ENCODE peak calls at places on chromosomes 3 and 15, in five cellular contexts. D is RWPE1, C is Peyer's patch, L is MM.1S, T is transverse colon. B is an unnamed sample.

GRCh38 chr15:78734441-78735064 is 76.7 kb downstream of the ADAMTS7 start:
- DNase-seq in D (no peak), C (no peak), L (no peak), T (no peak), B (peak; percentile 48)

GRCh38 chr3:31977736-31978135 is 3.3 kb downstream of the OSBPL10 start:
- DNase-seq in D (no peak), C (no peak), L (no peak), T (no peak), B (no peak)

GRCh38 chr3:161600185-161600584 is 103.6 kb downstream of the OTOL1 start:
- DNase-seq in D (no peak), C (no peak), L (no peak), T (no peak), B (no peak)

GRCh38 chr3:136187868-136188267 is 8.3 kb downstream of the MSL2 start:
- DNase-seq in D (no peak), C (no peak), L (no peak), T (no peak), B (no peak)

GRCh38 chr3:85567074-85567676 is 608.4 kb downstream of the CADM2 start:
- DNase-seq in D (peak; percentile 12), C (no peak), L (peak; percentile 52), T (peak; percentile 30), B (no peak)

GRCh38 chr15:98807262-98807661 is 158.9 kb downstream of the IGF1R start:
- DNase-seq in D (no peak), C (no peak), L (no peak), T (no peak), B (no peak)

GRCh38 chr3:155244206-155244605 is 49.3 kb downstream of the STRIT1 start:
- DNase-seq in D (no peak), C (no peak), L (peak; percentile 74), T (no peak), B (no peak)

GRCh38 chr3:152564454-152564853 is 270.5 kb upstream of the P2RY1 start:
- DNase-seq in D (no peak), C (no peak), L (no peak), T (no peak), B (no peak)

GRCh38 chr15:48375767-48376166 is 44.5 kb downstream of the DUT start:
- DNase-seq in D (no peak), C (no peak), L (no peak), T (no peak), B (no peak)

GRCh38 chr3:150497956-150498355 is 48.3 kb downstream of the SERP1 start:
- DNase-seq in D (peak; percentile 36), C (no peak), L (no peak), T (no peak), B (no peak)

GRCh38 chr3:126543457-126544090 is 15.2 kb downstream of the C3orf22 start:
- DNase-seq in D (no peak), C (peak; percentile 7), L (no peak), T (peak; percentile 3), B (peak; percentile 78)

GRCh38 chr3:100781311-100781710 is 72.0 kb downstream of the TFG start:
- DNase-seq in D (no peak), C (no peak), L (no peak), T (no peak), B (no peak)

GRCh38 chr3:129732200-129732876 is 125.9 kb upstream of the PLXND1 start:
- DNase-seq in D (no peak), C (no peak), L (no peak), T (no peak), B (no peak)

GRCh38 chr3:12944849-12945248 is 103.5 kb upstream of the RPL32 start:
- DNase-seq in D (no peak), C (no peak), L (no peak), T (no peak), B (no peak)

GRCh38 chr3:194592798-194593752 is 40.1 kb downstream of the TMEM44 start:
- DNase-seq in D (peak; percentile 95), C (no peak), L (peak; percentile 20), T (no peak), B (peak; percentile 89)

GRCh38 chr15:64558460-64559179 is 98.2 kb downstream of the ZNF609 start:
- DNase-seq in D (no peak), C (no peak), L (no peak), T (no peak), B (no peak)

GRCh38 chr3:45972534-45973402 is 22.9 kb downstream of the FYCO1 start:
- DNase-seq in D (peak; percentile 73), C (no peak), L (peak; percentile 41), T (no peak), B (no peak)

GRCh38 chr3:146277953-146278631 is 27.2 kb upstream of the PLSCR4 start:
- DNase-seq in D (peak; percentile 2), C (no peak), L (no peak), T (no peak), B (no peak)

GRCh38 chr3:134903840-134904239 is 108.8 kb downstream of the EPHB1 start:
- DNase-seq in D (no peak), C (no peak), L (no peak), T (no peak), B (no peak)

GRCh38 chr15:38414351-38414750 is 39.6 kb upstream of the FAM98B start:
- DNase-seq in D (peak; percentile 70), C (no peak), L (peak; percentile 67), T (peak; percentile 41), B (no peak)

GRCh38 chr3:122577409-122578028 is at the start of gene PARP15:
- DNase-seq in D (no peak), C (peak; percentile 51), L (no peak), T (peak; percentile 28), B (no peak)

GRCh38 chr15:48955370-48955769 is 8.3 kb downstream of the SHC4 start:
- DNase-seq in D (no peak), C (no peak), L (no peak), T (no peak), B (no peak)

GRCh38 chr3:126959921-126960603 is 22.9 kb upstream of the PLXNA1 start:
- DNase-seq in D (peak; percentile 68), C (no peak), L (no peak), T (no peak), B (no peak)

GRCh38 chr3:108548886-108549285 is 38.5 kb upstream of the MYH15 start:
- DNase-seq in D (no peak), C (no peak), L (no peak), T (no peak), B (no peak)

GRCh38 chr15:70853855-70854668 is at the start of gene LARP6:
- DNase-seq in D (peak; percentile 39), C (peak; percentile 57), L (peak; percentile 10), T (peak; percentile 27), B (peak; percentile 90)

GRCh38 chr3:53856964-53857363 is 10.6 kb downstream of the IL17RB start:
- DNase-seq in D (no peak), C (no peak), L (no peak), T (no peak), B (no peak)

GRCh38 chr3:127629462-127630403 is 748 bp downstream of the PODXL2 start:
- DNase-seq in D (no peak), C (peak; percentile 57), L (no peak), T (peak; percentile 49), B (no peak)

GRCh38 chr3:10116138-10116460 is 624 bp downstream of the BRK1 start:
- DNase-seq in D (peak; percentile 10), C (no peak), L (peak; percentile 9), T (no peak), B (no peak)

DNA sequence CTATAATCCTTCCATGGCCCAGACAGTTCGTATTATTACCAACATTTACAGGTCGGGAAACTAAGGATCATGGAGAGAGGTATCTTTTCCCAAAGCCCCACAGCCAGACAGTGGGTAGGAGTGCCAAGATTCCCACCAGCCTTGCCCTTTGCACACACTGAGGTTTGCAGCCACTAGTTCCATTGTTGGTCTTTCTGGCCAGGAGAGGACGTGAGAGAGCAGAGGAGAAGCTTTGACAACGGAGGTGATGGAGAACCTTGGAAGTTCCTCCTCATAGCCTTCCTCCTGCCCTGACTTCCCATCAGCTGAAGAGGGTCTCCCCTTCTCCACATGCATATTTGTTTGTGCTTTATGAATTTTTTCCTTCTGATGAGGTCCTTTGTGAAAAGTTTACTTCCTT is 50.5 kb upstream of the PLCL2 start:
- DNase-seq in D (no peak), C (no peak), L (no peak), T (no peak), B (no peak)
- TF ChIP-seq CTCF in D (no peak), C (no peak), L (no peak), T (no peak), B (no peak)

GRCh38 chr3:147653309-147653923 is 244.3 kb downstream of the ZIC1 start:
- DNase-seq in D (no peak), C (no peak), L (no peak), T (no peak), B (no peak)

GRCh38 chr3:147655236-147655635 is 246.1 kb downstream of the ZIC1 start:
- DNase-seq in D (no peak), C (no peak), L (no peak), T (no peak), B (no peak)

GRCh38 chr3:147656023-147656422 is 246.9 kb downstream of the ZIC1 start:
- DNase-seq in D (no peak), C (no peak), L (no peak), T (no peak), B (no peak)

GRCh38 chr3:147652682-147653081 is 243.5 kb downstream of the ZIC1 start:
- DNase-seq in D (no peak), C (no peak), L (no peak), T (no peak), B (no peak)

GRCh38 chr3:147654827-147655226 is 245.7 kb downstream of the ZIC1 start:
- DNase-seq in D (no peak), C (no peak), L (no peak), T (no peak), B (no peak)
- TF ChIP-seq CTCF in D (no peak), C (no peak), L (no peak), T (no peak), B (no peak)

GRCh38 chr3:99648091-99648490 is 9.7 kb downstream of the COL8A1 start:
- DNase-seq in D (no peak), C (no peak), L (peak; percentile 9), T (peak; percentile 29), B (no peak)

GRCh38 chr3:99647081-99647480 is 8.7 kb downstream of the COL8A1 start:
- DNase-seq in D (no peak), C (no peak), L (no peak), T (no peak), B (no peak)

GRCh38 chr3:99644741-99645140 is 6.3 kb downstream of the COL8A1 start:
- DNase-seq in D (no peak), C (no peak), L (no peak), T (no peak), B (no peak)

GRCh38 chr3:99645277-99646106 is 7.1 kb downstream of the COL8A1 start:
- DNase-seq in D (peak; percentile 43), C (no peak), L (no peak), T (no peak), B (no peak)

GRCh38 chr3:99646107-99646435 is 7.7 kb downstream of the COL8A1 start:
- DNase-seq in D (no peak), C (no peak), L (no peak), T (no peak), B (no peak)
- TF ChIP-seq CTCF in D (no peak), C (no peak), L (no peak), T (no peak), B (no peak)

DNA sequence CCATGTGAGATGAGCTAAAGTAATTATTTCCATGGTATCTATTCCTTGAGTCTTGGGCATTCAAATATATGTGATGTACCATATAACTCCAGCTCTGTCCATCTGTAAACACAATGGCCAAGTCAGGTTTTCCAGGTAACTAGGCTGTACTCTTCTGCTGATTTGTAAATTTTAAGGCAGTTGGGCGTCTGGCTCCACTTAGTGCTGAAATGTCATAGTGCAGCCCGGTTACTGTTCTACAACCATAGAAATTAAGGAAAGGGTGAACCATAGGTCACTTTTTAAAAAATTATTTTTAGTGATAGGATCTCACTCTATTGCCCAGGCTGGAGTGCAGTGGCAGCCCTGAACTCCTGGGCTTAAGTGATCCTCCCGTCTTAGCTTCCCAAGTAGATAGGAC is 44.7 kb upstream of the GOLM2 start:
- DNase-seq in D (no peak), C (no peak), L (no peak), T (no peak), B (no peak)
- TF ChIP-seq CTCF in D (peak; percentile 38), C (no peak), L (no peak), T (no peak), B (no peak)